ENCODE peak calls at places on chromosome 6, in four cellular contexts. F, D, J and X are unnamed samples.

GRCh38 chr6:142210606-142211005 is 63.5 kb downstream of the VTA1 start:
- DNase-seq in D (no peak), J (no peak), F (no peak), X (no peak)

GRCh38 chr6:102571236-102571908 is 1177.9 kb downstream of the GRIK2 start:
- DNase-seq in D (no peak), F (no peak), J (no peak), X (no peak)

GRCh38 chr6:141981190-141981589 is 151.5 kb upstream of the GJE1 start:
- DNase-seq in F (no peak), J (no peak), D (no peak), X (no peak)

GRCh38 chr6:118889163-118889562 is 4.8 kb upstream of the ASF1A start:
- DNase-seq in F (no peak), D (no peak), J (no peak), X (no peak)

GRCh38 chr6:157527471-157527907 is 146.5 kb downstream of the ZDHHC14 start:
- DNase-seq in F (no peak), J (no peak), D (no peak), X (peak; percentile 99)

GRCh38 chr6:4853782-4854511 is 77.7 kb downstream of the CDYL start:
- DNase-seq in D (no peak), J (no peak), F (no peak), X (no peak)

GRCh38 chr6:159746759-159747158 is 15.1 kb upstream of the ACAT2 start:
- DNase-seq in J (no peak), D (no peak), F (no peak), X (no peak)

GRCh38 chr6:119148102-119148824 is 69.8 kb upstream of the FAM184A start:
- DNase-seq in J (no peak), D (peak; percentile 62), F (peak; percentile 72), X (no peak)